ENCODE peak calls at places on chromosomes 5 and 9, in six cellular contexts. H, D, B, P, K and O are unnamed samples.

GRCh38 chr5:155116456-155117251 is 103.1 kb downstream of the KIF4B start:
- DNase-seq in H (no peak), P (no peak), K (no peak), D (no peak), B (no peak), O (no peak)

GRCh38 chr9:113614843-113615648 is 151.5 kb downstream of the RGS3 start:
- DNase-seq in H (peak; percentile 80), B (no peak), K (no peak), D (no peak), P (no peak), O (no peak)

GRCh38 chr5:32410630-32411029 is 33.9 kb downstream of the ZFR start:
- DNase-seq in D (no peak), H (no peak), P (no peak), K (no peak), B (no peak), O (no peak)

GRCh38 chr5:123754903-123755302 is 242.9 kb downstream of the CSNK1G3 start:
- DNase-seq in K (no peak), H (peak; percentile 6), D (peak; percentile 4), B (no peak), P (no peak), O (no peak)

GRCh38 chr5:144460608-144461007 is 289.9 kb downstream of the KCTD16 start:
- DNase-seq in K (no peak), P (no peak), B (no peak), H (no peak), D (no peak), O (no peak)

GRCh38 chr9:38061326-38061947 is 7.6 kb downstream of the SHB start:
- DNase-seq in H (no peak), D (no peak), B (no peak), P (no peak), K (no peak), O (no peak)

GRCh38 chr5:45695680-45696093 is 493 bp downstream of the HCN1 start:
- DNase-seq in K (no peak), P (no peak), D (no peak), H (no peak), B (no peak), O (peak; percentile 38)

GRCh38 chr5:52139888-52140580 is 647.7 kb upstream of the ITGA1 start:
- DNase-seq in B (no peak), K (no peak), P (no peak), D (peak; percentile 91), H (no peak), O (peak; percentile 2)

GRCh38 chr9:112332977-112333638 is at the start of gene PTBP3:
- DNase-seq in D (peak; percentile 68), H (peak; percentile 56), P (no peak), B (peak; percentile 85), K (peak; percentile 89), O (peak; percentile 85)

GRCh38 chr5:10611290-10611689 is 47.4 kb downstream of the ANKRD33B start:
- DNase-seq in B (no peak), D (no peak), K (no peak), H (no peak), P (no peak), O (no peak)

GRCh38 chr5:6287136-6287535 is 91.2 kb downstream of the MED10 start:
- DNase-seq in P (no peak), D (peak; percentile 15), K (no peak), H (no peak), B (no peak), O (no peak)

GRCh38 chr5:108380531-108381021 is 1.3 kb downstream of the FBXL17 start:
- DNase-seq in K (peak; percentile 71), B (peak; percentile 60), H (no peak), P (no peak), D (peak; percentile 60), O (peak; percentile 67)

GRCh38 chr5:136135536-136135935 is 2.9 kb downstream of the SMAD5 start:
- DNase-seq in K (no peak), B (no peak), P (no peak), D (no peak), H (peak; percentile 74), O (no peak)

GRCh38 chr9:130137870-130138653 is 34.1 kb upstream of the NCS1 start:
- DNase-seq in D (no peak), K (peak; percentile 57), B (peak; percentile 38), H (peak; percentile 97), P (peak; percentile 92), O (peak; percentile 89)

GRCh38 chr5:74130141-74130897 is 504.3 kb downstream of the ARHGEF28 start:
- DNase-seq in H (no peak), B (no peak), P (no peak), D (no peak), K (no peak), O (peak; percentile 16)

GRCh38 chr5:32501623-32502022 is 57.1 kb upstream of the ZFR start:
- DNase-seq in D (no peak), P (no peak), B (no peak), K (no peak), H (no peak), O (peak; percentile 19)

GRCh38 chr9:35978792-35979191 is 20.8 kb upstream of the OR2S2 start:
- DNase-seq in D (no peak), P (no peak), B (no peak), H (no peak), K (no peak), O (no peak)

GRCh38 chr9:117413346-117414219 is 1.3 kb downstream of the ASTN2 start:
- DNase-seq in D (peak; percentile 23), B (no peak), P (no peak), H (peak; percentile 1), K (no peak), O (peak; percentile 67)

GRCh38 chr9:21810388-21810787 is 8.0 kb downstream of the MTAP start:
- DNase-seq in B (no peak), K (no peak), H (peak; percentile 91), D (peak; percentile 71), P (peak; percentile 71), O (no peak)

GRCh38 chr5:84403773-84404172 is 19.1 kb upstream of the EDIL3 start:
- DNase-seq in H (peak; percentile 93), P (peak; percentile 70), D (no peak), B (no peak), K (no peak), O (no peak)

GRCh38 chr9:100938507-100938906 is 90.0 kb upstream of the PLPPR1 start:
- DNase-seq in P (no peak), D (no peak), B (no peak), H (no peak), K (no peak), O (no peak)

GRCh38 chr5:154430466-154430865 is 15.3 kb upstream of the SAP30L start:
- DNase-seq in B (no peak), D (no peak), H (no peak), P (no peak), K (no peak), O (no peak)

GRCh38 chr5:147966326-147966725 is 60.0 kb upstream of the C5orf46 start:
- DNase-seq in P (no peak), B (no peak), K (no peak), H (no peak), D (no peak), O (no peak)

GRCh38 chr5:54249210-54250028 is 61.0 kb downstream of the ARL15 start:
- DNase-seq in B (peak; percentile 24), H (peak; percentile 19), K (no peak), D (peak; percentile 78), P (peak; percentile 20), O (peak; percentile 26)

GRCh38 chr5:132839426-132840301 is 9.2 kb upstream of the SHROOM1 start:
- DNase-seq in D (no peak), B (no peak), H (peak; percentile 25), P (no peak), K (no peak), O (peak; percentile 25)

GRCh38 chr5:169429044-169429443 is 128.1 kb upstream of the SLIT3 start:
- DNase-seq in D (no peak), B (peak; percentile 28), P (no peak), H (peak; percentile 79), K (no peak), O (peak; percentile 10)

GRCh38 chr5:111447099-111447498 is 65.2 kb downstream of the STARD4 start:
- DNase-seq in H (no peak), D (no peak), P (no peak), K (no peak), B (no peak), O (no peak)
- H3K4me3 ChIP-seq in H (no peak overlapping the region), D (no peak overlapping the region), P (no peak overlapping the region), K (no peak overlapping the region), B (no peak overlapping the region), O (no peak overlapping the region)

GRCh38 chr9:121286973-121287721 is 19.2 kb downstream of the GSN start:
- DNase-seq in P (peak; percentile 89), D (peak; percentile 99), K (peak; percentile 90), H (peak; percentile 96), B (peak; percentile 76), O (peak; percentile 97)

GRCh38 chr9:121289554-121290370 is 21.8 kb downstream of the GSN start:
- DNase-seq in D (no peak), K (peak; percentile 19), H (no peak), P (no peak), B (no peak), O (no peak)

GRCh38 chr9:121286688-121286972 is 18.7 kb downstream of the GSN start:
- DNase-seq in K (no peak), B (no peak), H (no peak), P (no peak), D (no peak), O (no peak)

GRCh38 chr9:121288874-121289553 is 21.1 kb downstream of the GSN start:
- DNase-seq in H (no peak), P (peak; percentile 44), B (peak; percentile 69), K (peak; percentile 72), D (peak; percentile 69), O (peak; percentile 96)

DNA sequence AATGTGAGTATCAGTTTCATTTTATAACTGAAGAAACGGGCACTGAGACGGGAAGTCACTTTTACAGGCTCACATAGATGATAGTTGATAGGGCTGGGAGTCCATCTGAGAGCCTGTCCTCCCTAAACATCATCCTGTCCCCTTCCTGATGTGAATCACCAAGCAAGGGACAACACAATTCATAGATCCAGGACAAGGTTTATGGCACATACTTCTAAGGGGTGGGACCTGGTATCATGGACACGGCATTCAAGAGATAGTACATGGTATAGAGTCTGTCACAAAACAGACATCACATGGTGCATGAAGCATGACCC is 20.6 kb downstream of the GSN start:
- DNase-seq in K (no peak), H (no peak), P (no peak), D (no peak), B (no peak), O (no peak)
- H3K4me3 ChIP-seq in K (no peak overlapping the region), H (no peak overlapping the region), P (no peak overlapping the region), D (no peak overlapping the region), B (no peak overlapping the region), O (no peak overlapping the region)

GRCh38 chr9:124594215-124594614 is 87.0 kb upstream of the NR5A1 start:
- DNase-seq in H (no peak), P (no peak), D (peak; percentile 33), B (no peak), K (no peak), O (no peak)
- H3K4me3 ChIP-seq in H (no peak overlapping the region), P (no peak overlapping the region), D (no peak overlapping the region), B (no peak overlapping the region), K (no peak overlapping the region), O (no peak overlapping the region)

GRCh38 chr9:125703662-125704061 is 3.3 kb downstream of the MAPKAP1 start:
- DNase-seq in P (no peak), D (no peak), K (no peak), H (no peak), B (no peak), O (no peak)

GRCh38 chr9:125705893-125706292 is 1.1 kb downstream of the MAPKAP1 start:
- DNase-seq in H (no peak), B (no peak), D (no peak), K (no peak), P (no peak), O (no peak)

GRCh38 chr9:125699870-125700269 is 7.1 kb downstream of the MAPKAP1 start:
- DNase-seq in H (no peak), P (no peak), K (no peak), B (no peak), D (no peak), O (no peak)

GRCh38 chr9:125700791-125701190 is 6.2 kb downstream of the MAPKAP1 start:
- DNase-seq in K (no peak), H (peak; percentile 57), B (no peak), P (no peak), D (no peak), O (peak; percentile 59)

GRCh38 chr9:125701351-125701750 is 5.7 kb downstream of the MAPKAP1 start:
- DNase-seq in B (no peak), P (no peak), H (peak; percentile 75), D (no peak), K (no peak), O (peak; percentile 90)
- H3K4me3 ChIP-seq in B (no peak overlapping the region), P (no peak overlapping the region), H (no peak overlapping the region), D (no peak overlapping the region), K (no peak overlapping the region), O (no peak overlapping the region)